ENCODE peak calls at places on chromosomes 12 and 14, in four cellular contexts. One of them, this sample, is unnamed.

GRCh38 chr12:6828671-6829531 is 694 bp downstream of the P3H3 start:
- DNase-seq in K562: peak; percentile 49
- DNase-seq in HepG2: no peak
- DNase-seq in stomach: peak; percentile 56
- DNase-seq in this sample: no peak

GRCh38 chr12:132597333-132598283 is 12.8 kb downstream of the LRCOL1 start:
- DNase-seq in K562: peak; percentile 62
- DNase-seq in HepG2: no peak
- DNase-seq in stomach: no peak
- DNase-seq in this sample: no peak

GRCh38 chr14:53971501-53971900 is 14.9 kb upstream of the BMP4 start:
- DNase-seq in K562: no peak
- DNase-seq in HepG2: no peak
- DNase-seq in stomach: no peak
- DNase-seq in this sample: no peak

GRCh38 chr12:52119398-52120254 is 40.1 kb downstream of the SMIM41 start:
- DNase-seq in K562: peak; percentile 73
- DNase-seq in HepG2: peak; percentile 70
- DNase-seq in stomach: peak; percentile 77
- DNase-seq in this sample: no peak

GRCh38 chr12:34301251-34302130 is 279.2 kb downstream of the ALG10 start:
- DNase-seq in K562: no peak
- DNase-seq in HepG2: no peak
- DNase-seq in stomach: no peak
- DNase-seq in this sample: no peak

GRCh38 chr12:76890407-76891143 is 11.8 kb upstream of the CSRP2 start:
- DNase-seq in K562: no peak
- DNase-seq in HepG2: no peak
- DNase-seq in stomach: no peak
- DNase-seq in this sample: no peak

GRCh38 chr12:45613306-45613705 is 116.2 kb upstream of the ARID2 start:
- DNase-seq in K562: no peak
- DNase-seq in HepG2: no peak
- DNase-seq in stomach: no peak
- DNase-seq in this sample: no peak

GRCh38 chr14:59301354-59301753 is 112.9 kb downstream of the DAAM1 start:
- DNase-seq in K562: no peak
- DNase-seq in HepG2: peak; percentile 78
- DNase-seq in stomach: no peak
- DNase-seq in this sample: no peak

GRCh38 chr14:101151226-101151929 is 247.9 kb upstream of the RTL1 start:
- DNase-seq in K562: peak; percentile 1
- DNase-seq in HepG2: no peak
- DNase-seq in stomach: no peak
- DNase-seq in this sample: no peak

GRCh38 chr12:40122842-40123241 is 17.0 kb upstream of the SLC2A13 start:
- DNase-seq in K562: no peak
- DNase-seq in HepG2: no peak
- DNase-seq in stomach: no peak
- DNase-seq in this sample: no peak

GRCh38 chr12:91053951-91054715 is 3.7 kb downstream of the KERA start:
- DNase-seq in K562: no peak
- DNase-seq in HepG2: no peak
- DNase-seq in stomach: no peak
- DNase-seq in this sample: no peak

GRCh38 chr14:102838531-102838930 is 61.3 kb downstream of the TRAF3 start:
- DNase-seq in K562: no peak
- DNase-seq in HepG2: no peak
- DNase-seq in stomach: no peak
- DNase-seq in this sample: no peak

GRCh38 chr12:8642775-8643174 is 19.9 kb downstream of the MFAP5 start:
- DNase-seq in K562: no peak
- DNase-seq in HepG2: no peak
- DNase-seq in stomach: no peak
- DNase-seq in this sample: no peak

GRCh38 chr12:8638951-8639350 is 23.7 kb downstream of the MFAP5 start:
- DNase-seq in K562: no peak
- DNase-seq in HepG2: no peak
- DNase-seq in stomach: no peak
- DNase-seq in this sample: no peak

GRCh38 chr12:8637244-8637643 is 24.6 kb upstream of the AICDA start:
- DNase-seq in K562: peak; percentile 2
- DNase-seq in HepG2: no peak
- DNase-seq in stomach: no peak
- DNase-seq in this sample: no peak

GRCh38 chr12:8637666-8638065 is 25.0 kb downstream of the MFAP5 start:
- DNase-seq in K562: no peak
- DNase-seq in HepG2: no peak
- DNase-seq in stomach: no peak
- DNase-seq in this sample: no peak

GRCh38 chr12:8639936-8640335 is 22.7 kb downstream of the MFAP5 start:
- DNase-seq in K562: no peak
- DNase-seq in HepG2: no peak
- DNase-seq in stomach: no peak
- DNase-seq in this sample: no peak
- H3K27ac ChIP-seq in K562: no peak overlapping the region
- H3K27ac ChIP-seq in HepG2: no peak overlapping the region
- H3K27ac ChIP-seq in stomach: no peak overlapping the region
- H3K27ac ChIP-seq in this sample: no peak overlapping the region

DNA sequence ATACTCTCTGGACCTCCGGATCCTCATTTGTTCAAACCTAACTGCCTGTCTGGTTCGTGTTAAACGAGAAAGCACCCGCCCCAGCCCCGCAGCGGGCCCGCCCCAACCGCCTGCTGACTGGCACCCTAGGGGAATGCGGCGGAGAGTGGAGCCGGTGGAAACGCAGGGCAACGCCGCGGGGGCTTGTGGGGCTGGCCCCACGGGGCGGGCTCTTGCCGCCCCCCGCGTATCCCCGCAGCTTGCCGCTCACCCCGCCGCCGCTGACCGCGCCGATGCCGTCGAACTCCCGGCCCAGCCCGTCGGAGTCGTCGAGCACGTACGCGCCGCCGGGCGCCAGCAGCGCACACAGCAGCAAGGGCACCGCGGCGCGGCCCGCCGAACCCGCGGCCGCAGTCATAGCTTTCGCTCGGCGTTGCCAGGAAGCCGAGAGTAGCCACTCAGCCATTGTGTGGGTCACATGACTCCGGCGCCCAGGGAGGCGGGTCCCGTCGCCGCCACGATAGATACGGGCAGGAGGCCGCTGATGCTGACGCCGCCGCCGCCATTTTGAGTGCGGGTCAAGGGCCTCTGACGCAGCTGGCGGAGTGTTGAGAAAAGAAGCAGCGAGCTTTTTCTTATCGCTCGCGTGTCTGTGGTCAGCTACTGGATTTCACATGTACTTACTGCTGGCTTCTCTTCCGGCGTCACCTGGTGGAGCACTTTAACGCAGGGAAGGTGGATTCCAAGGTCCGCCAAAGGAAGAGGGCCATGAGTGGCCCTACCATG is at the start of gene GALC:
- DNase-seq in K562: peak; percentile 92
- DNase-seq in HepG2: no peak
- DNase-seq in stomach: peak; percentile 96
- DNase-seq in this sample: peak; percentile 92
- TF ChIP-seq POLR2A in K562: peak; percentile 67
- TF ChIP-seq POLR2A in HepG2: no peak
- TF ChIP-seq POLR2A in stomach: no peak
- TF ChIP-seq POLR2A in this sample: peak; percentile 63

GRCh38 chr14:84127430-84127829 is 1402.5 kb upstream of the FLRT2 start:
- DNase-seq in K562: no peak
- DNase-seq in HepG2: no peak
- DNase-seq in stomach: no peak
- DNase-seq in this sample: no peak
- TF ChIP-seq EP300 in K562: no peak
- TF ChIP-seq EP300 in HepG2: no peak
- TF ChIP-seq EP300 in stomach: no peak
- TF ChIP-seq EP300 in this sample: no peak

DNA sequence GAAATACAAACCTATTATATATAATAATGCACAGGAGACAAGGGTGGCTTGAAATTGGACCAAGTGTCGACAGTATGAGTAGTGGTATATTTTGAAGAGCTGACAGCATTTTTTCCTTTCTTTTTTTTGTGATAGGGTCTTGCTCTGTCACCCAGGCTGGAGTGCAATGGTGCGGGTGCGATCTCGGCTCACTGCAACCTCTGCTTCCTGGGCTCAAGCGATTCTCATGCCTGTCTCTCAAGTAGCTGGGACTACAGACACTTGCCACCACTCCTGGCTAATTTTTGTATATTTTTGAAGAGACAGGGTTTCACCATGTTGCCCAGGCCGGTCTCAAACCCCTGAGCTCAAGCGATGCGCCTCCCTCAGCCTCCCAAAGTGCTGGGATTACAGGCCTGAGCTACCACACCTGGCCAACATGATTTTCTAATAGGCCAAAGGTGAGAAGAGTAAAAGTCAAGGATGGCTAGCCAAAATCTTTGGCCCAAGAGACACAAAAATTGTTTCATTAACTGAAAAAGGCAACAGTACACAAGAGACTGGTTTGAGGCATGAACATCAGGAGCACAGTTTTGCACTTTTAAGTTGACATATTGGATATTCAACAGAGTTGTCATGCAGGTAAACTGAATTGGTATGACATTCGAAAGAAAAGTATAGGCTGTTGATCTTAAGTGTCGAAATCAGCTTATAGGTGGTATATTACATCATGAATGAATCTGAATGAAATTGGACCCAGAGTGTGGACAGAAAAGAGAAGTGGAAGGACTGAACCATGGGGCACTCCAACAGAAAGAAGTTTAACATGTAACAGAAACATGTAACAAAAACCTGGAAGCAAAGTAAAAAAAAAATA is 12.5 kb downstream of the HNRNPC start:
- DNase-seq in K562: no peak
- DNase-seq in HepG2: no peak
- DNase-seq in stomach: no peak
- DNase-seq in this sample: no peak
- H3K27ac ChIP-seq in K562: no peak overlapping the region
- H3K27ac ChIP-seq in HepG2: no peak overlapping the region
- H3K27ac ChIP-seq in stomach: peak overlapping the region; percentile 16
- H3K27ac ChIP-seq in this sample: no peak overlapping the region

GRCh38 chr12:110846615-110847566 is at the start of gene CCDC63:
- DNase-seq in K562: peak; percentile 57
- DNase-seq in HepG2: peak; percentile 14
- DNase-seq in stomach: peak; percentile 58
- DNase-seq in this sample: peak; percentile 29

GRCh38 chr12:110849748-110850403 is 3.1 kb downstream of the CCDC63 start:
- DNase-seq in K562: peak; percentile 17
- DNase-seq in HepG2: no peak
- DNase-seq in stomach: no peak
- DNase-seq in this sample: no peak

GRCh38 chr12:110853856-110854255 is 7.1 kb downstream of the CCDC63 start:
- DNase-seq in K562: no peak
- DNase-seq in HepG2: no peak
- DNase-seq in stomach: no peak
- DNase-seq in this sample: no peak

GRCh38 chr12:110848524-110848923 is 1.7 kb downstream of the CCDC63 start:
- DNase-seq in K562: no peak
- DNase-seq in HepG2: no peak
- DNase-seq in stomach: no peak
- DNase-seq in this sample: no peak

DNA sequence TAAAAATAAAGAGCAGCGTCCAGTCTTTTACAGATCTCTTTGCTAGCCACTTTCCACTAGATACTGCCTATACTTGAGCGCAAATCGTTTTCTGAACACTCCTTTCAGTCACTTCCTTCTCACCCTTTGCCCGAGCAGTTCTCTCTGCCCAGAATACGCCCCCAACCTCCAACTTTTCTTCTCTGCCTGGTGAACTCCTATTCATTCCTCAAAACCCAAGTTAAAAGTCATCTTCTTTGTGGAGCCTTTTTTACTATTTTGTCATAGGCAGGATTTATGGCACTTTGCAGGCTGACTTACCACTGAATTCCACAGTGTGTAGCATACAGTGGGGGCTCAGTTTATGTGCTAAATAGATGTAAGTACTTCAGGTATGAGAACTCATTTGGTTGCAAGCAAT is 4.0 kb downstream of the CCDC63 start:
- DNase-seq in K562: no peak
- DNase-seq in HepG2: no peak
- DNase-seq in stomach: no peak
- DNase-seq in this sample: no peak
- TF ChIP-seq POLR2A in K562: no peak
- TF ChIP-seq POLR2A in HepG2: no peak
- TF ChIP-seq POLR2A in stomach: no peak
- TF ChIP-seq POLR2A in this sample: no peak